ENCODE peak calls at places on chromosomes 7 and 10, in four cellular contexts. One of them, this sample, is unnamed.

GRCh38 chr10:20017961-20018360 is 201.7 kb downstream of the PLXDC2 start:
- DNase-seq in GM23338: no peak
- DNase-seq in adrenal gland: no peak
- DNase-seq in PC-9: no peak
- DNase-seq in this sample: no peak

GRCh38 chr7:95608344-95609173 is 12.2 kb upstream of the PDK4 start:
- DNase-seq in GM23338: peak; percentile 74
- DNase-seq in PC-9: peak; percentile 97
- DNase-seq in adrenal gland: peak; percentile 96
- DNase-seq in this sample: peak; percentile 94

GRCh38 chr7:63065684-63066083 is 933.0 kb upstream of the ZNF722 start:
- DNase-seq in GM23338: no peak
- DNase-seq in PC-9: no peak
- DNase-seq in adrenal gland: no peak
- DNase-seq in this sample: no peak

GRCh38 chr7:100220833-100221718 is 1.3 kb downstream of the PVRIG start:
- DNase-seq in adrenal gland: no peak
- DNase-seq in PC-9: no peak
- DNase-seq in GM23338: no peak
- DNase-seq in this sample: peak; percentile 40

GRCh38 chr7:73974948-73975926 is 52.7 kb upstream of the ELN start:
- DNase-seq in adrenal gland: no peak
- DNase-seq in GM23338: no peak
- DNase-seq in PC-9: no peak
- DNase-seq in this sample: no peak

GRCh38 chr7:158745057-158745715 is 40.6 kb upstream of the NCAPG2 start:
- DNase-seq in adrenal gland: no peak
- DNase-seq in PC-9: no peak
- DNase-seq in GM23338: no peak
- DNase-seq in this sample: no peak

GRCh38 chr7:51235593-51236313 is 80.9 kb downstream of the COBL start:
- DNase-seq in GM23338: no peak
- DNase-seq in PC-9: no peak
- DNase-seq in adrenal gland: no peak
- DNase-seq in this sample: no peak

GRCh38 chr10:2885276-2885955 is 181.9 kb upstream of the PFKP start:
- DNase-seq in adrenal gland: no peak
- DNase-seq in PC-9: no peak
- DNase-seq in GM23338: no peak
- DNase-seq in this sample: no peak

GRCh38 chr7:152145853-152146466 is 120.5 kb downstream of the GALNT11 start:
- DNase-seq in GM23338: peak; percentile 66
- DNase-seq in PC-9: peak; percentile 50
- DNase-seq in adrenal gland: peak; percentile 52
- DNase-seq in this sample: no peak

GRCh38 chr10:77637474-77637985 is at the start of gene KCNMA1:
- DNase-seq in GM23338: peak; percentile 68
- DNase-seq in adrenal gland: no peak
- DNase-seq in PC-9: no peak
- DNase-seq in this sample: no peak

GRCh38 chr7:7770228-7770627 is 51.8 kb upstream of the RPA3 start:
- DNase-seq in adrenal gland: no peak
- DNase-seq in GM23338: no peak
- DNase-seq in PC-9: no peak
- DNase-seq in this sample: no peak

GRCh38 chr10:51675088-51675487 is 24.3 kb downstream of the CSTF2T start:
- DNase-seq in GM23338: no peak
- DNase-seq in adrenal gland: no peak
- DNase-seq in PC-9: no peak
- DNase-seq in this sample: no peak

GRCh38 chr10:70130878-70131559 is 1.6 kb downstream of the AIFM2 start:
- DNase-seq in adrenal gland: peak; percentile 66
- DNase-seq in PC-9: peak; percentile 94
- DNase-seq in GM23338: no peak
- DNase-seq in this sample: no peak

GRCh38 chr7:100806276-100806675 is 21.0 kb downstream of the EPHB4 start:
- DNase-seq in GM23338: no peak
- DNase-seq in PC-9: no peak
- DNase-seq in adrenal gland: no peak
- DNase-seq in this sample: no peak

GRCh38 chr10:12667006-12667405 is 317.7 kb downstream of the CAMK1D start:
- DNase-seq in GM23338: no peak
- DNase-seq in adrenal gland: no peak
- DNase-seq in PC-9: no peak
- DNase-seq in this sample: no peak

GRCh38 chr10:112344261-112344660 is 29.7 kb upstream of the ACSL5 start:
- DNase-seq in PC-9: no peak
- DNase-seq in GM23338: no peak
- DNase-seq in adrenal gland: no peak
- DNase-seq in this sample: peak; percentile 24

GRCh38 chr10:104323085-104323484 is 15.2 kb downstream of the ITPRIP start:
- DNase-seq in adrenal gland: no peak
- DNase-seq in GM23338: peak; percentile 37
- DNase-seq in PC-9: no peak
- DNase-seq in this sample: no peak

GRCh38 chr10:110263164-110263563 is 41.6 kb downstream of the SMNDC1 start:
- DNase-seq in GM23338: no peak
- DNase-seq in PC-9: no peak
- DNase-seq in adrenal gland: no peak
- DNase-seq in this sample: no peak

GRCh38 chr10:47264797-47265281 is 35.2 kb upstream of the GDF10 start:
- DNase-seq in GM23338: no peak
- DNase-seq in adrenal gland: no peak
- DNase-seq in PC-9: no peak
- DNase-seq in this sample: no peak

GRCh38 chr7:131225619-131226101 is 102.0 kb upstream of the MKLN1 start:
- DNase-seq in PC-9: no peak
- DNase-seq in GM23338: no peak
- DNase-seq in adrenal gland: peak; percentile 89
- DNase-seq in this sample: peak; percentile 70

GRCh38 chr7:92932450-92932849 is 96.1 kb upstream of the CDK6 start:
- DNase-seq in GM23338: peak; percentile 6
- DNase-seq in adrenal gland: no peak
- DNase-seq in PC-9: no peak
- DNase-seq in this sample: no peak

GRCh38 chr7:15729746-15730145 is 43.3 kb upstream of the MEOX2 start:
- DNase-seq in GM23338: no peak
- DNase-seq in PC-9: no peak
- DNase-seq in adrenal gland: no peak
- DNase-seq in this sample: no peak

GRCh38 chr7:123635551-123636359 is 19.9 kb upstream of the LMOD2 start:
- DNase-seq in GM23338: peak; percentile 60
- DNase-seq in adrenal gland: peak; percentile 30
- DNase-seq in PC-9: no peak
- DNase-seq in this sample: no peak

GRCh38 chr7:86301301-86301700 is 342.4 kb upstream of the GRM3 start:
- DNase-seq in adrenal gland: no peak
- DNase-seq in GM23338: peak; percentile 59
- DNase-seq in PC-9: no peak
- DNase-seq in this sample: no peak

GRCh38 chr10:29200280-29200679 is 88.6 kb upstream of the LYZL1 start:
- DNase-seq in GM23338: no peak
- DNase-seq in adrenal gland: no peak
- DNase-seq in PC-9: no peak
- DNase-seq in this sample: no peak

GRCh38 chr7:28065721-28066285 is 114.8 kb downstream of the JAZF1 start:
- DNase-seq in adrenal gland: no peak
- DNase-seq in PC-9: peak; percentile 42
- DNase-seq in GM23338: peak; percentile 30
- DNase-seq in this sample: no peak

GRCh38 chr10:78165617-78166016 is 132.0 kb downstream of the RPS24 start:
- DNase-seq in GM23338: peak; percentile 57
- DNase-seq in adrenal gland: no peak
- DNase-seq in PC-9: peak; percentile 34
- DNase-seq in this sample: no peak

GRCh38 chr7:142438235-142438922 is 180.5 kb upstream of the PRSS58 start:
- DNase-seq in PC-9: no peak
- DNase-seq in adrenal gland: peak; percentile 37
- DNase-seq in GM23338: peak; percentile 93
- DNase-seq in this sample: no peak

GRCh38 chr10:30755474-30755873 is 125.9 kb upstream of the LYZL2 start:
- DNase-seq in adrenal gland: no peak
- DNase-seq in GM23338: no peak
- DNase-seq in PC-9: no peak
- DNase-seq in this sample: no peak

GRCh38 chr7:148800677-148801076 is 83.4 kb downstream of the EZH2 start:
- DNase-seq in adrenal gland: no peak
- DNase-seq in PC-9: no peak
- DNase-seq in GM23338: peak; percentile 34
- DNase-seq in this sample: no peak

GRCh38 chr7:148803094-148803493 is 81.0 kb downstream of the EZH2 start:
- DNase-seq in adrenal gland: no peak
- DNase-seq in GM23338: no peak
- DNase-seq in PC-9: no peak
- DNase-seq in this sample: no peak

GRCh38 chr7:148799893-148800545 is 84.1 kb downstream of the EZH2 start:
- DNase-seq in PC-9: no peak
- DNase-seq in adrenal gland: no peak
- DNase-seq in GM23338: peak; percentile 65
- DNase-seq in this sample: no peak

GRCh38 chr7:148804343-148805234 is 79.5 kb downstream of the EZH2 start:
- DNase-seq in GM23338: no peak
- DNase-seq in PC-9: no peak
- DNase-seq in adrenal gland: no peak
- DNase-seq in this sample: no peak

DNA sequence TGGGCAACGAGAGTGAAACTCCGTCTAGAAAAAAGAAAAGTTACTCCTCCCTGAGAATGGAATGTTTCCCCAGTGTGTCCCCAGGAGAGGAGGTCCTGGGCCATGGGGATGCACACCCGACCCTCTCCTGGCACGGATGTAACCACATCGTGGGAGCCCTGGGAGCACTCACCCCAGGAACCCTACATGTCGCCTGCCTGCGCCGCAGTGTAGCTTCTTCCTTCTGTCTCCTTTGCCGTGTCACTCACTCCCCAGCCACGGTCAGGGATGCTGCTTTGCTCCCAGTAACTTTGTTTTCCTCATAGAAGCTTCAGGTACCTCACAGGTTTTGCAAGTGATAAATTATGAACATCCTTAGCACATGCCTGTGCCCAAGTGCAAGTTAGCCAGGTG is 82.0 kb downstream of the EZH2 start:
- DNase-seq in adrenal gland: no peak
- DNase-seq in PC-9: no peak
- DNase-seq in GM23338: no peak
- DNase-seq in this sample: no peak
- TF ChIP-seq CTCF in adrenal gland: no peak
- TF ChIP-seq CTCF in PC-9: no peak
- TF ChIP-seq CTCF in GM23338: no peak
- TF ChIP-seq CTCF in this sample: no peak

GRCh38 chr7:48634116-48634632 is 290.2 kb upstream of the CDC14C start:
- DNase-seq in adrenal gland: no peak
- DNase-seq in GM23338: no peak
- DNase-seq in PC-9: no peak
- DNase-seq in this sample: no peak

GRCh38 chr7:48627153-48627552 is 297.2 kb upstream of the CDC14C start:
- DNase-seq in PC-9: no peak
- DNase-seq in adrenal gland: no peak
- DNase-seq in GM23338: no peak
- DNase-seq in this sample: no peak

DNA sequence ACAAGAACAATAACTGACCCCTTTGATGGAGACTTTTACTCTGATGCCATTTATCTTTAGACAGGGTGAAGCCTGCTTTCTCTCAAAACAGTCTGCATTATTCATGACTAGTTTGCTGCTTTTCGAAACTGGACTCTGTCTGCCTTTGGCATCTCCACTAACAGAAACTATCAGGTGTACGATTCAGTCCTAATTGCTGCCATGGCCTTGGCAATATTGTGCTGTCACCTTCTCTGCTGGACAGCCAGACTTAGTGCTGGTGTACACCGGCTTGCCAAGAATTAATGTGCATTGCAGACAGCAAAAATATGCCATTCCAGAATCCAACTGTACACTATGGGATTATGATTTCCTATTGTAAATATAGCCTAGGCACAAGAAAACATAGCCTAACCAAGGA is 295.4 kb upstream of the CDC14C start:
- DNase-seq in PC-9: no peak
- DNase-seq in GM23338: no peak
- DNase-seq in adrenal gland: no peak
- DNase-seq in this sample: no peak
- H3K4me1 ChIP-seq in PC-9: no peaks in the 10 kb centered on the region
- H3K4me1 ChIP-seq in GM23338: no peaks in the 10 kb centered on the region
- H3K4me1 ChIP-seq in adrenal gland: no peaks in the 10 kb centered on the region
- H3K4me1 ChIP-seq in this sample: no peaks in the 10 kb centered on the region

GRCh38 chr7:22357311-22358175 is 589 bp upstream of the RAPGEF5 start:
- DNase-seq in adrenal gland: no peak
- DNase-seq in PC-9: no peak
- DNase-seq in GM23338: peak; percentile 49
- DNase-seq in this sample: peak; percentile 42

GRCh38 chr7:22356010-22356854 is 722 bp downstream of the RAPGEF5 start:
- DNase-seq in adrenal gland: no peak
- DNase-seq in PC-9: peak; percentile 42
- DNase-seq in GM23338: peak; percentile 56
- DNase-seq in this sample: peak; percentile 64

GRCh38 chr7:22356855-22357310 is at the start of gene RAPGEF5:
- DNase-seq in adrenal gland: no peak
- DNase-seq in GM23338: peak; percentile 68
- DNase-seq in PC-9: no peak
- DNase-seq in this sample: peak; percentile 84

GRCh38 chr7:22354462-22354861 is 2.5 kb downstream of the RAPGEF5 start:
- DNase-seq in GM23338: no peak
- DNase-seq in adrenal gland: no peak
- DNase-seq in PC-9: no peak
- DNase-seq in this sample: no peak

DNA sequence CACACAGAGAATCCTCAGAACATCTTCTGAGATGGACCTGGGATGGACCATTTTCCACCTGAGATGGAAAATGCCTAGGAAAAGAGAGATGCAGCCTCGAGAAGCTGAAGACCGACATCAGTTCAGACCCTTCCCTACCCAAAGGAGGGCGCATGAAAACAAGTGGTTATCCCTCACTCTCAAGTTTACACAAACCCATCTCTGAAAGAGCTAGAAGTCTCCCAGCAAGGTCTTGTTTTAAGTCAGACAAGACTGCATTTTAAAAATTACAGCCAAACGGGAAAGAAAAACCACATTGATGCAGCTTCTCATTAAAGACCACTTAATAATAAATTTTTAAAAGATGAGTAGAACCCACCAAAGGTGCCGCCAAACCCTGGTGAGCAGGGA is 1.3 kb downstream of the RAPGEF5 start:
- DNase-seq in adrenal gland: no peak
- DNase-seq in GM23338: no peak
- DNase-seq in PC-9: no peak
- DNase-seq in this sample: no peak
- H3K4me3 ChIP-seq in adrenal gland: no peak overlapping the region
- H3K4me3 ChIP-seq in GM23338: peak overlapping the region; percentile 68
- H3K4me3 ChIP-seq in PC-9: peak overlapping the region; percentile 83
- H3K4me3 ChIP-seq in this sample: no peak overlapping the region

GRCh38 chr7:43933902-43934560 is 7.8 kb downstream of the UBE2D4 start:
- DNase-seq in adrenal gland: no peak
- DNase-seq in GM23338: no peak
- DNase-seq in PC-9: no peak
- DNase-seq in this sample: no peak

GRCh38 chr7:43926193-43927043 is at the start of gene UBE2D4:
- DNase-seq in GM23338: peak; percentile 82
- DNase-seq in PC-9: peak; percentile 87
- DNase-seq in adrenal gland: peak; percentile 92
- DNase-seq in this sample: peak; percentile 95

GRCh38 chr7:43927810-43928209 is 1.6 kb downstream of the UBE2D4 start:
- DNase-seq in PC-9: peak; percentile 17
- DNase-seq in adrenal gland: no peak
- DNase-seq in GM23338: no peak
- DNase-seq in this sample: no peak

GRCh38 chr7:43929529-43930457 is 3.6 kb downstream of the UBE2D4 start:
- DNase-seq in GM23338: no peak
- DNase-seq in adrenal gland: no peak
- DNase-seq in PC-9: peak; percentile 36
- DNase-seq in this sample: no peak
- TF ChIP-seq CTCF in GM23338: no peak
- TF ChIP-seq CTCF in adrenal gland: no peak
- TF ChIP-seq CTCF in PC-9: no peak
- TF ChIP-seq CTCF in this sample: no peak